ENCODE peak calls at places on chromosome 10, in six cellular contexts. Z, N, G, Y, K and O are unnamed samples.

GRCh38 chr10:69449841-69450240 is 1.4 kb upstream of the TSPAN15 start:
- DNase-seq in Z (peak; percentile 44), N (peak; percentile 42), G (peak; percentile 62), Y (peak; percentile 13), K (peak; percentile 56), O (peak; percentile 66)

GRCh38 chr10:68423522-68423921 is 16.4 kb upstream of the RUFY2 start:
- DNase-seq in Z (no peak), N (no peak), G (no peak), Y (no peak), K (no peak), O (no peak)

GRCh38 chr10:125344573-125345121 is 184.3 kb upstream of the CTBP2 start:
- DNase-seq in Z (no peak), N (no peak), G (no peak), Y (no peak), K (no peak), O (no peak)

GRCh38 chr10:18082381-18082780 is 57.8 kb upstream of the CACNB2 start:
- DNase-seq in Z (no peak), N (no peak), G (no peak), Y (no peak), K (no peak), O (no peak)

GRCh38 chr10:17229016-17229716 is 1.1 kb downstream of the VIM start:
- DNase-seq in Z (peak; percentile 96), N (peak; percentile 85), G (peak; percentile 93), Y (peak; percentile 89), K (peak; percentile 87), O (peak; percentile 91)

GRCh38 chr10:106795619-106796018 is 368.9 kb downstream of the SORCS1 start:
- DNase-seq in Z (peak; percentile 58), N (no peak), G (no peak), Y (no peak), K (peak; percentile 65), O (no peak)

GRCh38 chr10:11515596-11516418 is 95.6 kb downstream of the USP6NL start:
- DNase-seq in Z (peak; percentile 83), N (peak; percentile 53), G (peak; percentile 40), Y (peak; percentile 70), K (peak; percentile 48), O (no peak)

GRCh38 chr10:113576853-113577252 is 24.0 kb downstream of the HABP2 start:
- DNase-seq in Z (peak; percentile 56), N (no peak), G (no peak), Y (peak; percentile 12), K (no peak), O (no peak)

GRCh38 chr10:45440511-45441062 is 66.6 kb downstream of the ALOX5 start:
- DNase-seq in Z (no peak), N (peak; percentile 12), G (no peak), Y (no peak), K (no peak), O (no peak)

GRCh38 chr10:45439873-45440272 is 65.9 kb downstream of the ALOX5 start:
- DNase-seq in Z (no peak), N (peak; percentile 2), G (no peak), Y (peak; percentile 9), K (no peak), O (peak; percentile 31)

GRCh38 chr10:45439365-45439764 is 65.3 kb downstream of the ALOX5 start:
- DNase-seq in Z (no peak), N (peak; percentile 8), G (no peak), Y (no peak), K (no peak), O (peak; percentile 33)

GRCh38 chr10:45438457-45439090 is 64.6 kb downstream of the ALOX5 start:
- DNase-seq in Z (no peak), N (peak; percentile 14), G (no peak), Y (no peak), K (no peak), O (peak; percentile 39)

DNA sequence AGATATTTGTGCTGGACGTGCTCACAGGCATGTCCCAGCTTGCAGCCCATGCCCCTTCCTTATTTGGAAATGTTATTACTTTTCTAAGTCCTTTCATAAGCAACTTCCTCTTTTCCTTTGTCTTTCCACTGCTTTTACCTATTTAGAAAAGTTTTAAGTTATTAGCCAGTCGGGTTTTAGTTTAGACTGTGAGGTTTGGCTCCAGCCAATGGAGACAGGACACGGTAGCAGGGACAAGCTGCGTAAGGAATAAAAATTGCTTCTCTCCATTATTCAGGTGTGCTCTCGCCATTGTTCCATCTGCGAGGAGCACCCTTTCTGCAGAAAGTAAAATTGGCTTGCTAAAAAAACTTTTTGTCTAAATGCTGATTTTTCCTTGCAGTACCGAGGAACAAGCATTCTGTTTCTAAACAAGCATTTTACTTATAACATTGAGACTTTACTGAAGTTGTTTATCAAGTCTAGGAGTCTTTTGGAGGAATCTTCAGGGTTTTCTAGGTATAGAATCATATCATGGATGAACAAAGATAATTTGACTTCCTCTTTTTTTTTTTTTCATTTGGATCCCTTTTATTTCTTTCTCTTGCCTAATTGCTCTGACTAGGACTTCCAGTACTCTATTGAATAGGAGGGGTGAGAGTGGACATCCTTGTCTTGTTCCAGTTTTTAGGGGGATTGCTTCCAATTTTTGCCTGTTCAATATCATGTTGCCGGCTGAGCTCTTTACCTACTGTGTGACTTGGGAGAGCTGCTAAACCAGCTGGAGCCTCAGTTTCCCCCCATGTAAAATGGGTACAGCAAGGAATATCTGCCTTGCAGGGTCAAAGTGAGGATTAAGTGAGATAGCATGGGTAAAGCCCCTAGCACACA is 63.8 kb downstream of the ALOX5 start:
- DNase-seq in Z (no peak), N (peak; percentile 16), G (no peak), Y (no peak), K (no peak), O (no peak)
- H3K4me1 ChIP-seq in Z (no peaks in the 10 kb centered on the region), N (no peaks in the 10 kb centered on the region), G (no peaks in the 10 kb centered on the region), Y (peaks cover 3% of the 10 kb centered on the region), K (no peaks in the 10 kb centered on the region), O (no peaks in the 10 kb centered on the region)

GRCh38 chr10:71731791-71732190 is 12.2 kb upstream of the C10orf105 start:
- DNase-seq in Z (no peak), N (no peak), G (no peak), Y (no peak), K (no peak), O (no peak)
- H3K4me1 ChIP-seq in Z (peaks cover 18% of the 10 kb centered on the region), N (peaks cover 10% of the 10 kb centered on the region), G (peaks cover 42% of the 10 kb centered on the region), Y (peaks cover 7% of the 10 kb centered on the region), K (peaks cover 50% of the 10 kb centered on the region), O (peaks cover 50% of the 10 kb centered on the region)

DNA sequence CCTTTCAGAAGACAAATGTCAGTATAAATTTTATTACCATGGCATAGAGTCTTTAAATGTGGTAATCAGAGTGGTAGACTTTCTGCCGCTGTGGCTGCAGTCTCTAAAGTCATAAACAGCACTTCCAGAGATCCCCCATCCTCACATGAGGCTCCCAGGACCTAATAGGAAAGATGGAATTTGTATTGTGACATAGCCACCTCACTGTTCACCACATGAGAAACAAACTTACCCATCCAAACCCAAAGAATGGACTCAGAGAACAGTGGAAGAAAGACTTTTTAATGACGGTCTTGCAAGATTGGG is 2.8 kb downstream of the LRRC27 start:
- DNase-seq in Z (no peak), N (no peak), G (no peak), Y (no peak), K (no peak), O (no peak)
- H3K4me1 ChIP-seq in Z (peaks cover 22% of the 10 kb centered on the region), N (peaks cover 3% of the 10 kb centered on the region), G (peaks cover 30% of the 10 kb centered on the region), Y (peaks cover 3% of the 10 kb centered on the region), K (peaks cover 17% of the 10 kb centered on the region), O (peaks cover 21% of the 10 kb centered on the region)

GRCh38 chr10:110459600-110459999 is 38.1 kb upstream of the DUSP5 start:
- DNase-seq in Z (no peak), N (no peak), G (no peak), Y (no peak), K (no peak), O (no peak)
- H3K4me1 ChIP-seq in Z (peaks cover 10% of the 10 kb centered on the region), N (no peaks in the 10 kb centered on the region), G (peaks cover 47% of the 10 kb centered on the region), Y (peaks cover 17% of the 10 kb centered on the region), K (peaks cover 46% of the 10 kb centered on the region), O (peaks cover 14% of the 10 kb centered on the region)

DNA sequence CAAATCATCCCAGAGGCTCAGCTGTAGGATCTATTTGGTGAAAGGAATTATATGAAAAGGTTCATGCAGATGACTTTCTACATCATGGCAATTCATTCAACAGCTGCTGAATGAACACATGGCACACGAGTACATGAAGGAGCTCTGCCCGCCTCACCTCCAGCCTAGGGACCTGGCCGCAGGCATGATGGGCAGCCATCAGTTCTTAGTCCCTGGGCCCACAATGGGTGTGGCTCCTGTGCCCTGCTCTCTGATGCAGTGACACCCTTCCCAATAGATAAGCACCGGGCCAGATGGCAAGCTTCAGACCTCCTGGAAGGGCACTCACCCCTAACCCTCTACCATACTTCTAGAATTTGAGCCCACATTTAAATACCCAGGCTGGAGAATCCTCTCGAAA is 3.5 kb downstream of the CHST15 start:
- DNase-seq in Z (no peak), N (no peak), G (no peak), Y (no peak), K (no peak), O (no peak)
- H3K4me1 ChIP-seq in Z (peaks cover 7% of the 10 kb centered on the region), N (peaks cover 6% of the 10 kb centered on the region), G (peaks cover 22% of the 10 kb centered on the region), Y (no peaks in the 10 kb centered on the region), K (peaks cover 69% of the 10 kb centered on the region), O (peaks cover 44% of the 10 kb centered on the region)

GRCh38 chr10:99782447-99783286 is at the start of gene ABCC2:
- DNase-seq in Z (no peak), N (no peak), G (no peak), Y (no peak), K (no peak), O (no peak)
- H3K4me1 ChIP-seq in Z (peaks cover 78% of the 10 kb centered on the region), N (no peaks in the 10 kb centered on the region), G (peaks cover 3% of the 10 kb centered on the region), Y (peaks cover 18% of the 10 kb centered on the region), K (no peaks in the 10 kb centered on the region), O (peaks cover 3% of the 10 kb centered on the region)

GRCh38 chr10:30459283-30459682 is 25.3 kb downstream of the MAP3K8 start:
- DNase-seq in Z (no peak), N (no peak), G (peak; percentile 44), Y (no peak), K (no peak), O (no peak)
- H3K4me1 ChIP-seq in Z (peaks cover 30% of the 10 kb centered on the region), N (no peaks in the 10 kb centered on the region), G (peaks cover 34% of the 10 kb centered on the region), Y (peaks cover 14% of the 10 kb centered on the region), K (peaks cover 29% of the 10 kb centered on the region), O (peaks cover 43% of the 10 kb centered on the region)

GRCh38 chr10:72736176-72736795 is 44.3 kb downstream of the MCU start:
- DNase-seq in Z (peak; percentile 81), N (no peak), G (no peak), Y (peak; percentile 49), K (no peak), O (no peak)
- H3K4me1 ChIP-seq in Z (peaks cover 43% of the 10 kb centered on the region), N (no peaks in the 10 kb centered on the region), G (peaks cover 57% of the 10 kb centered on the region), Y (peaks cover 15% of the 10 kb centered on the region), K (peaks cover 31% of the 10 kb centered on the region), O (peaks cover 36% of the 10 kb centered on the region)

GRCh38 chr10:70561051-70561450 is 41.5 kb downstream of the PRF1 start:
- DNase-seq in Z (peak; percentile 57), N (no peak), G (peak; percentile 46), Y (no peak), K (no peak), O (peak; percentile 77)
- H3K4me1 ChIP-seq in Z (peaks cover 23% of the 10 kb centered on the region), N (no peaks in the 10 kb centered on the region), G (peaks cover 60% of the 10 kb centered on the region), Y (peaks cover 3% of the 10 kb centered on the region), K (peaks cover 11% of the 10 kb centered on the region), O (peaks cover 42% of the 10 kb centered on the region)